ENCODE peak calls at places on chromosomes 5 and 9, in four cellular contexts. One of them, this sample, is unnamed.

GRCh38 chr5:94316916-94317838 is 301.2 kb downstream of the KIAA0825 start:
- DNase-seq in cardiac fibroblast: peak; percentile 13
- DNase-seq in Right ventricle myocardium superior: no peak
- DNase-seq in lung: no peak
- DNase-seq in this sample: no peak

GRCh38 chr9:124725068-124725452 is 46.1 kb downstream of the NR6A1 start:
- DNase-seq in Right ventricle myocardium superior: no peak
- DNase-seq in cardiac fibroblast: no peak
- DNase-seq in lung: no peak
- DNase-seq in this sample: no peak

GRCh38 chr9:133738039-133738805 is at the start of gene SARDH:
- DNase-seq in Right ventricle myocardium superior: peak; percentile 74
- DNase-seq in cardiac fibroblast: peak; percentile 49
- DNase-seq in lung: peak; percentile 63
- DNase-seq in this sample: peak; percentile 90

GRCh38 chr9:129464972-129465833 is 155.7 kb downstream of the C9orf50 start:
- DNase-seq in lung: no peak
- DNase-seq in Right ventricle myocardium superior: peak; percentile 60
- DNase-seq in cardiac fibroblast: peak; percentile 43
- DNase-seq in this sample: peak; percentile 91

GRCh38 chr5:124575731-124576130 is 170.7 kb downstream of the ZNF608 start:
- DNase-seq in lung: no peak
- DNase-seq in Right ventricle myocardium superior: no peak
- DNase-seq in cardiac fibroblast: no peak
- DNase-seq in this sample: no peak

GRCh38 chr5:139046551-139046950 is 151.6 kb downstream of the SIL1 start:
- DNase-seq in cardiac fibroblast: no peak
- DNase-seq in lung: no peak
- DNase-seq in Right ventricle myocardium superior: no peak
- DNase-seq in this sample: no peak

GRCh38 chr9:86968258-86968920 is 21.1 kb upstream of the GAS1 start:
- DNase-seq in Right ventricle myocardium superior: peak; percentile 40
- DNase-seq in cardiac fibroblast: no peak
- DNase-seq in lung: no peak
- DNase-seq in this sample: no peak

GRCh38 chr5:68409259-68409658 is 193.7 kb downstream of the PIK3R1 start:
- DNase-seq in Right ventricle myocardium superior: no peak
- DNase-seq in lung: no peak
- DNase-seq in cardiac fibroblast: peak; percentile 78
- DNase-seq in this sample: no peak

GRCh38 chr5:167802755-167803431 is 488.6 kb upstream of the WWC1 start:
- DNase-seq in Right ventricle myocardium superior: no peak
- DNase-seq in lung: no peak
- DNase-seq in cardiac fibroblast: no peak
- DNase-seq in this sample: no peak

GRCh38 chr5:122924719-122925395 is 79.4 kb downstream of the SNX24 start:
- DNase-seq in Right ventricle myocardium superior: no peak
- DNase-seq in cardiac fibroblast: no peak
- DNase-seq in lung: no peak
- DNase-seq in this sample: no peak

GRCh38 chr5:76958976-76959767 is 6.3 kb downstream of the CRHBP start:
- DNase-seq in Right ventricle myocardium superior: no peak
- DNase-seq in cardiac fibroblast: peak; percentile 77
- DNase-seq in lung: no peak
- DNase-seq in this sample: no peak

GRCh38 chr9:20603524-20604268 is 18.6 kb downstream of the MLLT3 start:
- DNase-seq in Right ventricle myocardium superior: no peak
- DNase-seq in lung: no peak
- DNase-seq in cardiac fibroblast: peak; percentile 51
- DNase-seq in this sample: no peak

GRCh38 chr5:23991406-23991805 is 484.0 kb downstream of the PRDM9 start:
- DNase-seq in cardiac fibroblast: no peak
- DNase-seq in Right ventricle myocardium superior: no peak
- DNase-seq in lung: no peak
- DNase-seq in this sample: no peak

GRCh38 chr5:137146402-137146889 is 352.7 kb downstream of the SPOCK1 start:
- DNase-seq in cardiac fibroblast: peak; percentile 99
- DNase-seq in Right ventricle myocardium superior: no peak
- DNase-seq in lung: no peak
- DNase-seq in this sample: no peak

GRCh38 chr9:14435871-14436270 is 121.9 kb upstream of the NFIB start:
- DNase-seq in Right ventricle myocardium superior: no peak
- DNase-seq in cardiac fibroblast: no peak
- DNase-seq in lung: no peak
- DNase-seq in this sample: no peak

GRCh38 chr5:168875839-168876238 is 296.7 kb upstream of the PANK3 start:
- DNase-seq in Right ventricle myocardium superior: no peak
- DNase-seq in lung: no peak
- DNase-seq in cardiac fibroblast: peak; percentile 2
- DNase-seq in this sample: no peak

GRCh38 chr9:23686257-23686656 is 139.8 kb downstream of the ELAVL2 start:
- DNase-seq in Right ventricle myocardium superior: no peak
- DNase-seq in cardiac fibroblast: no peak
- DNase-seq in lung: no peak
- DNase-seq in this sample: no peak

GRCh38 chr5:177426566-177427210 is at the start of gene GRK6:
- DNase-seq in Right ventricle myocardium superior: peak; percentile 62
- DNase-seq in cardiac fibroblast: peak; percentile 37
- DNase-seq in lung: no peak
- DNase-seq in this sample: peak; percentile 91

GRCh38 chr9:91037511-91038482 is 236.2 kb downstream of the SYK start:
- DNase-seq in Right ventricle myocardium superior: peak; percentile 58
- DNase-seq in lung: peak; percentile 64
- DNase-seq in cardiac fibroblast: peak; percentile 86
- DNase-seq in this sample: peak; percentile 92

GRCh38 chr5:157066950-157067349 is 8.0 kb upstream of the HAVCR1 start:
- DNase-seq in lung: no peak
- DNase-seq in Right ventricle myocardium superior: no peak
- DNase-seq in cardiac fibroblast: no peak
- DNase-seq in this sample: no peak

GRCh38 chr5:147204576-147204975 is 30.2 kb upstream of the STK32A start:
- DNase-seq in cardiac fibroblast: no peak
- DNase-seq in lung: no peak
- DNase-seq in Right ventricle myocardium superior: no peak
- DNase-seq in this sample: no peak

GRCh38 chr5:79420248-79420647 is 93.7 kb downstream of the HOMER1 start:
- DNase-seq in Right ventricle myocardium superior: no peak
- DNase-seq in lung: no peak
- DNase-seq in cardiac fibroblast: no peak
- DNase-seq in this sample: no peak

GRCh38 chr5:69492391-69493234 is at the start of gene OCLN:
- DNase-seq in Right ventricle myocardium superior: peak; percentile 43
- DNase-seq in cardiac fibroblast: no peak
- DNase-seq in lung: peak; percentile 82
- DNase-seq in this sample: peak; percentile 94

GRCh38 chr9:99135498-99135897 is 30.6 kb downstream of the TGFBR1 start:
- DNase-seq in Right ventricle myocardium superior: no peak
- DNase-seq in lung: no peak
- DNase-seq in cardiac fibroblast: no peak
- DNase-seq in this sample: no peak

GRCh38 chr9:107861075-107861474 is 371.5 kb upstream of the KLF4 start:
- DNase-seq in lung: no peak
- DNase-seq in Right ventricle myocardium superior: no peak
- DNase-seq in cardiac fibroblast: no peak
- DNase-seq in this sample: no peak

GRCh38 chr5:139664273-139664693 is 16.1 kb downstream of the CXXC5 start:
- DNase-seq in lung: peak; percentile 61
- DNase-seq in cardiac fibroblast: no peak
- DNase-seq in Right ventricle myocardium superior: peak; percentile 71
- DNase-seq in this sample: no peak

GRCh38 chr9:134025606-134026541 is 593 bp downstream of the BRD3OS start:
- DNase-seq in Right ventricle myocardium superior: peak; percentile 58
- DNase-seq in cardiac fibroblast: peak; percentile 44
- DNase-seq in lung: peak; percentile 48
- DNase-seq in this sample: no peak

GRCh38 chr5:117475925-117476324 is 901.3 kb upstream of the SEMA6A start:
- DNase-seq in lung: no peak
- DNase-seq in cardiac fibroblast: no peak
- DNase-seq in Right ventricle myocardium superior: no peak
- DNase-seq in this sample: no peak

GRCh38 chr9:83271665-83272071 is 208.7 kb upstream of the RASEF start:
- DNase-seq in cardiac fibroblast: peak; percentile 26
- DNase-seq in Right ventricle myocardium superior: no peak
- DNase-seq in lung: no peak
- DNase-seq in this sample: no peak

GRCh38 chr5:172903790-172904189 is 55.4 kb upstream of the RPL26L1 start:
- DNase-seq in lung: no peak
- DNase-seq in cardiac fibroblast: peak; percentile 96
- DNase-seq in Right ventricle myocardium superior: peak; percentile 61
- DNase-seq in this sample: no peak

GRCh38 chr9:110128664-110129329 is 79.2 kb downstream of the C9orf152 start:
- DNase-seq in Right ventricle myocardium superior: no peak
- DNase-seq in lung: no peak
- DNase-seq in cardiac fibroblast: peak; percentile 72
- DNase-seq in this sample: no peak

GRCh38 chr5:129996896-129997295 is 92.6 kb downstream of the CHSY3 start:
- DNase-seq in cardiac fibroblast: peak; percentile 73
- DNase-seq in lung: no peak
- DNase-seq in Right ventricle myocardium superior: no peak
- DNase-seq in this sample: no peak

GRCh38 chr9:3699868-3700267 is 174.1 kb upstream of the RFX3 start:
- DNase-seq in cardiac fibroblast: no peak
- DNase-seq in Right ventricle myocardium superior: no peak
- DNase-seq in lung: no peak
- DNase-seq in this sample: no peak

GRCh38 chr9:79975471-79976316 is 403.9 kb downstream of the TLE4 start:
- DNase-seq in cardiac fibroblast: no peak
- DNase-seq in lung: no peak
- DNase-seq in Right ventricle myocardium superior: no peak
- DNase-seq in this sample: peak; percentile 75

GRCh38 chr5:147913786-147914185 is 7.4 kb upstream of the C5orf46 start:
- DNase-seq in Right ventricle myocardium superior: no peak
- DNase-seq in cardiac fibroblast: peak; percentile 76
- DNase-seq in lung: no peak
- DNase-seq in this sample: no peak

GRCh38 chr9:5895782-5896181 is 5.1 kb downstream of the MLANA start:
- DNase-seq in cardiac fibroblast: no peak
- DNase-seq in Right ventricle myocardium superior: no peak
- DNase-seq in lung: no peak
- DNase-seq in this sample: no peak

GRCh38 chr5:131671994-131672655 is 37.1 kb upstream of the RAPGEF6 start:
- DNase-seq in cardiac fibroblast: peak; percentile 87
- DNase-seq in Right ventricle myocardium superior: no peak
- DNase-seq in lung: no peak
- DNase-seq in this sample: no peak

GRCh38 chr9:68489636-68490035 is 51.0 kb downstream of the TMEM252 start:
- DNase-seq in lung: no peak
- DNase-seq in Right ventricle myocardium superior: no peak
- DNase-seq in cardiac fibroblast: no peak
- DNase-seq in this sample: no peak

GRCh38 chr5:125696762-125697161 is 726.4 kb upstream of the GRAMD2B start:
- DNase-seq in cardiac fibroblast: peak; percentile 65
- DNase-seq in lung: no peak
- DNase-seq in Right ventricle myocardium superior: no peak
- DNase-seq in this sample: no peak